ENCODE peak calls at places on chromosomes 1 and 21, in ten cellular contexts. U is NCI-H1105 treated with DMSO at 0.1 percent for 48 hours; J is activated T-cell treated with anti-CD3 and anti-CD28 coated beads, Interleukin-2, amount 50 U/mL, for 72 hours; W is stimulated activated CD8-positive, alpha-beta memory T cell treated with anti-CD3 and anti-CD28 coated beads, Interleukin-15, amount 100 ng/mL, for 1 hour; I is NCI-H1092 treated with DMSO at 0.1 percent for 48 hours; X is stimulated activated effector memory CD8-positive, alpha-beta T cell treated with anti-CD3 and anti-CD28 coated beads, Interleukin-12 subunit alpha, Interleukin-12 subunit beta, amount 100 ng/mL, for 72 hours; B is HT1080; P is dorsolateral prefrontal cortex; C is T-cell; O is activated naive CD4-positive, alpha-beta T cell. M is an unnamed sample.

GRCh38 chr1:208291923-208292711 is 47.9 kb upstream of the PLXNA2 start:
- DNase-seq in B (no peak), J (no peak), C (no peak), O (no peak), U (peak), W (no peak), P (no peak), I (no peak), X (no peak), M (peak)

GRCh38 chr21:15003463-15004135 is 61.2 kb downstream of the NRIP1 start:
- DNase-seq in P (no peak), W (no peak), B (no peak), I (peak), U (peak), C (no peak), J (no peak), X (no peak), O (no peak), M (peak)

GRCh38 chr1:203451849-203452784 is 23.5 kb upstream of the PRELP start:
- DNase-seq in J (no peak), B (no peak), X (no peak), I (no peak), W (no peak), C (no peak), O (no peak), P (no peak), U (no peak), M (no peak)

GRCh38 chr1:193937308-193937707 is 750.9 kb upstream of the B3GALT2 start:
- DNase-seq in I (no peak), X (no peak), C (no peak), W (no peak), J (no peak), B (no peak), O (no peak), U (no peak), P (no peak), M (no peak)

GRCh38 chr1:207805841-207806421 is 54.1 kb downstream of the CD46 start:
- DNase-seq in J (no peak), P (peak), W (no peak), I (no peak), O (no peak), C (no peak), U (no peak), X (no peak), B (peak), M (peak)

GRCh38 chr1:82225407-82226197 is 424.9 kb downstream of the ADGRL2 start:
- DNase-seq in O (no peak), B (peak), U (peak), J (no peak), I (peak), W (no peak), P (no peak), C (no peak), X (no peak), M (no peak)

GRCh38 chr1:214414691-214415090 is 133.7 kb downstream of the SMYD2 start:
- DNase-seq in J (no peak), B (no peak), C (no peak), P (no peak), I (no peak), W (no peak), O (no peak), X (no peak), U (no peak), M (no peak)

GRCh38 chr1:8040586-8040985 is 14.5 kb upstream of the ERRFI1 start:
- DNase-seq in W (no peak), U (peak), P (no peak), I (peak), B (peak), O (no peak), X (no peak), J (no peak), C (no peak), M (peak)

GRCh38 chr1:177978530-177978929 is 8.7 kb upstream of the SEC16B start:
- DNase-seq in C (no peak), X (no peak), W (no peak), I (no peak), O (no peak), P (no peak), J (no peak), U (no peak), B (no peak), M (no peak)

GRCh38 chr1:109370712-109371270 is 26.9 kb downstream of the SORT1 start:
- DNase-seq in W (no peak), B (peak), C (no peak), J (peak), O (no peak), U (no peak), P (no peak), X (no peak), I (no peak), M (peak)

GRCh38 chr1:200410566-200410878 is 686 bp upstream of the ZNF281 start:
- DNase-seq in C (no peak), B (peak), X (no peak), J (no peak), P (no peak), I (peak), O (no peak), W (no peak), U (peak), M (no peak)

GRCh38 chr1:31064685-31065309 is 720 bp downstream of the PUM1 start:
- DNase-seq in C (no peak), J (peak), P (peak), O (no peak), W (no peak), X (no peak), U (peak), B (peak), I (peak), M (no peak)

GRCh38 chr21:31293986-31294385 is 50.1 kb downstream of the TIAM1 start:
- DNase-seq in C (no peak), I (no peak), X (no peak), J (peak), P (no peak), B (peak), O (peak), W (no peak), U (no peak), M (peak)

GRCh38 chr1:59691261-59691660 is 123.5 kb upstream of the HOOK1 start:
- DNase-seq in B (no peak), O (no peak), I (peak), X (no peak), J (no peak), W (no peak), P (no peak), C (no peak), U (no peak), M (peak)

GRCh38 chr1:7511381-7511780 is 259.7 kb upstream of the VAMP3 start:
- DNase-seq in U (no peak), O (no peak), X (no peak), C (no peak), I (no peak), P (no peak), B (no peak), W (no peak), J (no peak), M (no peak)

GRCh38 chr1:19582318-19582717 is 61.8 kb upstream of the NBL1 start:
- DNase-seq in C (peak), J (peak), U (peak), X (peak), P (no peak), I (no peak), B (peak), W (peak), O (peak), M (peak)

GRCh38 chr1:41864471-41865040 is 54.2 kb downstream of the HIVEP3 start:
- DNase-seq in B (no peak), J (no peak), C (no peak), P (no peak), X (no peak), I (no peak), U (no peak), O (no peak), W (no peak), M (no peak)

GRCh38 chr1:154220970-154221814 is 437 bp downstream of the UBAP2L start:
- DNase-seq in X (peak), B (peak), J (peak), C (peak), I (peak), P (peak), U (peak), O (peak), W (peak), M (peak)

GRCh38 chr1:170321113-170321512 is 175.4 kb downstream of the NTMT2 start:
- DNase-seq in J (no peak), C (no peak), U (no peak), X (no peak), P (no peak), O (no peak), W (no peak), B (peak), I (no peak), M (no peak)

GRCh38 chr1:19010995-19011696 is 54.7 kb upstream of the IFFO2 start:
- DNase-seq in X (peak), J (peak), O (peak), U (no peak), P (no peak), C (peak), W (peak), I (no peak), B (peak), M (peak)

GRCh38 chr1:53473463-53473862 is 14.3 kb downstream of the DMRTB1 start:
- DNase-seq in C (no peak), O (no peak), I (no peak), J (no peak), P (no peak), X (no peak), U (peak), W (no peak), B (no peak), M (peak)

GRCh38 chr1:85582687-85583354 is 2.3 kb downstream of the CCN1 start:
- DNase-seq in C (no peak), X (no peak), J (no peak), O (no peak), U (no peak), I (no peak), W (no peak), P (no peak), B (peak), M (no peak)

GRCh38 chr1:42931108-42931539 is 27.5 kb downstream of the SLC2A1 start:
- DNase-seq in P (no peak), B (peak), J (peak), X (peak), C (peak), O (no peak), U (peak), I (peak), W (no peak), M (peak)

GRCh38 chr1:10082785-10083479 is 50.2 kb downstream of the UBE4B start:
- DNase-seq in X (no peak), O (no peak), C (no peak), P (no peak), I (no peak), U (no peak), J (no peak), W (no peak), B (no peak), M (no peak)

GRCh38 chr1:47621483-47621882 is 183.6 kb downstream of the FOXD2 start:
- DNase-seq in J (no peak), X (peak), C (no peak), I (no peak), B (no peak), P (no peak), O (no peak), U (no peak), W (no peak), M (no peak)

GRCh38 chr1:199515261-199515660 is 512.2 kb upstream of the NR5A2 start:
- DNase-seq in O (no peak), X (no peak), J (no peak), W (no peak), P (no peak), B (no peak), I (no peak), U (no peak), C (no peak), M (no peak)

GRCh38 chr21:39525129-39525528 is 73.4 kb downstream of the SH3BGR start:
- DNase-seq in B (no peak), C (no peak), P (no peak), W (no peak), I (peak), O (no peak), U (peak), J (no peak), X (no peak), M (no peak)

M was measured in myocyte.